ENCODE peak calls at places on chromosomes 13 and 19, in six cellular contexts. T, H, P, W, C and O are unnamed samples.

GRCh38 chr13:24097064-24097463 is 63.5 kb upstream of the SPATA13 start:
- DNase-seq in W (no peak), P (no peak), T (peak), H (peak), C (no peak), O (no peak)

GRCh38 chr19:40609561-40610395 is 8.6 kb downstream of the LTBP4 start:
- DNase-seq in H (no peak), T (peak), C (peak), P (peak), W (no peak), O (peak)

GRCh38 chr19:39310558-39311311 is 9.9 kb downstream of the LRFN1 start:
- DNase-seq in H (no peak), P (no peak), T (no peak), C (no peak), W (no peak), O (peak)

GRCh38 chr13:97057196-97057595 is 62.9 kb upstream of the OXGR1 start:
- DNase-seq in W (no peak), T (no peak), H (no peak), P (no peak), C (no peak), O (no peak)

GRCh38 chr19:44757735-44758505 is 9.4 kb downstream of the BCL3 start:
- DNase-seq in W (no peak), T (peak), H (peak), P (peak), C (peak), O (peak)

GRCh38 chr19:45076029-45076850 is at the start of gene ZNF296:
- DNase-seq in T (peak), H (no peak), C (peak), W (no peak), P (peak), O (peak)

GRCh38 chr13:40619479-40619814 is 47.0 kb downstream of the FOXO1 start:
- DNase-seq in P (no peak), T (no peak), W (no peak), H (no peak), C (peak), O (no peak)

GRCh38 chr19:5459360-5459759 is 4.1 kb downstream of the ZNRF4 start:
- DNase-seq in P (no peak), H (peak), W (no peak), T (no peak), C (no peak), O (no peak)

GRCh38 chr19:1076951-1077350 is 10.0 kb downstream of the ARHGAP45 start:
- DNase-seq in C (peak), T (no peak), H (no peak), P (no peak), W (no peak), O (no peak)

GRCh38 chr19:10184636-10185035 is 10.1 kb downstream of the DNMT1 start:
- DNase-seq in H (no peak), W (no peak), T (no peak), C (peak), P (no peak), O (no peak)

GRCh38 chr19:40921005-40921897 is 39.2 kb upstream of the CYP2A7 start:
- DNase-seq in W (no peak), H (no peak), C (no peak), T (peak), P (no peak), O (no peak)

GRCh38 chr13:103539265-103539664 is 473.0 kb upstream of the SLC10A2 start:
- DNase-seq in W (no peak), P (peak), C (no peak), T (no peak), H (no peak), O (peak)

GRCh38 chr13:71864094-71864980 is 2.7 kb downstream of the DACH1 start:
- DNase-seq in H (no peak), P (no peak), W (no peak), T (peak), C (no peak), O (peak)

GRCh38 chr19:10189631-10190425 is 4.9 kb downstream of the DNMT1 start:
- DNase-seq in P (no peak), T (no peak), W (no peak), C (no peak), H (peak), O (no peak)

GRCh38 chr13:79810671-79811070 is 329.7 kb downstream of the NDFIP2 start:
- DNase-seq in P (no peak), T (peak), W (no peak), H (peak), C (peak), O (no peak)

GRCh38 chr19:7417671-7418324 is 69.1 kb downstream of the ARHGEF18 start:
- DNase-seq in C (peak), T (peak), W (no peak), H (peak), P (no peak), O (no peak)

GRCh38 chr19:8212212-8212611 is 3.0 kb downstream of the CERS4 start:
- DNase-seq in C (no peak), H (no peak), W (no peak), P (no peak), T (no peak), O (no peak)

GRCh38 chr19:4036576-4037300 is 29.2 kb downstream of the PIAS4 start:
- DNase-seq in P (no peak), W (no peak), C (no peak), H (no peak), T (no peak), O (no peak)

GRCh38 chr19:55178781-55179569 is 1.1 kb downstream of the SYT5 start:
- DNase-seq in C (peak), P (peak), W (no peak), T (peak), H (peak), O (peak)

GRCh38 chr13:105660550-105660949 is 874.9 kb downstream of the EFNB2 start:
- DNase-seq in W (no peak), H (no peak), P (no peak), T (peak), C (no peak), O (no peak)

GRCh38 chr13:43786766-43787517 is at the start of gene ENOX1:
- DNase-seq in C (peak), P (peak), W (no peak), H (peak), T (peak), O (peak)

GRCh38 chr19:11684987-11685675 is 53.6 kb downstream of the ZNF823 start:
- DNase-seq in P (no peak), W (no peak), H (no peak), T (no peak), C (no peak), O (no peak)

GRCh38 chr19:32219881-32220552 is 125.4 kb upstream of the ZNF507 start:
- DNase-seq in P (no peak), H (no peak), T (no peak), C (no peak), W (no peak), O (no peak)
- H4K91ac ChIP-seq in P (no peak), H (no peak), T (no peak), C (no peak), W (no peak), O (no peak)

GRCh38 chr13:34779171-34779570 is 162.9 kb upstream of the NBEA start:
- DNase-seq in C (peak), T (no peak), H (no peak), P (no peak), W (no peak), O (no peak)
- H4K91ac ChIP-seq in C (no peak), T (no peak), H (no peak), P (no peak), W (no peak), O (no peak)

GRCh38 chr19:12733907-12734214 is 623 bp downstream of the TRIR start:
- DNase-seq in T (no peak), C (no peak), H (no peak), W (no peak), P (no peak), O (no peak)
- H4K91ac ChIP-seq in T (no peak), C (peak), H (peak), W (no peak), P (no peak), O (no peak)

DNA sequence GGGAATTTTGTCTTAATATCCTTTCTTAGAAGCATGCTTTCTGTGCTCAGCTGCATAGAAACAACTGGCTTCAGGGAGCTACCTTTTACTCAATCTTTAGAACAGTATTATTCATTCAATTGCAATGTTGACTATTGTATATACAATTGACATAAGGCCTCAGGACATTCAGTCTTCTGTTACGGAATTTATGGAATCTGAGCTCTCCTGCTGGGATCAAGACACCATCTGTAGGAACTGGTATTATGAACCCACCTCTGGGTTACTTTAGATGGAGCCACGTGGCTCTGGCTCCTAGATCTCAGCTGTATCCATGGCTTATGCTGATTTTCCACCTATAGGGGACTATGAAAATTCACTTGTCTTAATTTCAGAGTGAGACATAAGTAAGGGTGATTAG is 716.2 kb upstream of the GPC6 start:
- DNase-seq in P (no peak), W (no peak), C (peak), H (peak), T (peak), O (no peak)
- H4K91ac ChIP-seq in P (no peak), W (no peak), C (no peak), H (peak), T (no peak), O (no peak)

DNA sequence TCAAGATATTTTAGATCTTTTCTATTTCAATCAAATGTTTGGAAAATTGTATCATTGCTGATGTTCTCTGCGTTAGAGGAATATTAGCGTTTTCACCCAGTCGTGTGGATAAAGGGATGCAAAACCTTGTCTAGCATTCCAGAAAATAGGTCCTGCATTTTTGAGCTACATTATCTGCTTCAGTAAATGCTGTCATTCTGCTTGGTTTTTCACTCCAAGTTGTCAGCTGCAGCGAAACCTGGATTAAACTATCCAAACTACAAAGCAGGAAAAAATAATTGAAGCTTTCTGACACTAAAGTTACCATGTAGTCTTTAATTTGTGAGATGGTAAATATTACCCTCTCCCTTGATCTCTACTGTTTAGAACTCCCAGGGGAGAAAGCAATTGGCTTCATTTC is 1795.5 kb upstream of the PRR20A start:
- DNase-seq in P (no peak), T (no peak), C (no peak), W (no peak), H (no peak), O (no peak)
- H4K91ac ChIP-seq in P (no peak), T (no peak), C (no peak), W (no peak), H (no peak), O (no peak)

DNA sequence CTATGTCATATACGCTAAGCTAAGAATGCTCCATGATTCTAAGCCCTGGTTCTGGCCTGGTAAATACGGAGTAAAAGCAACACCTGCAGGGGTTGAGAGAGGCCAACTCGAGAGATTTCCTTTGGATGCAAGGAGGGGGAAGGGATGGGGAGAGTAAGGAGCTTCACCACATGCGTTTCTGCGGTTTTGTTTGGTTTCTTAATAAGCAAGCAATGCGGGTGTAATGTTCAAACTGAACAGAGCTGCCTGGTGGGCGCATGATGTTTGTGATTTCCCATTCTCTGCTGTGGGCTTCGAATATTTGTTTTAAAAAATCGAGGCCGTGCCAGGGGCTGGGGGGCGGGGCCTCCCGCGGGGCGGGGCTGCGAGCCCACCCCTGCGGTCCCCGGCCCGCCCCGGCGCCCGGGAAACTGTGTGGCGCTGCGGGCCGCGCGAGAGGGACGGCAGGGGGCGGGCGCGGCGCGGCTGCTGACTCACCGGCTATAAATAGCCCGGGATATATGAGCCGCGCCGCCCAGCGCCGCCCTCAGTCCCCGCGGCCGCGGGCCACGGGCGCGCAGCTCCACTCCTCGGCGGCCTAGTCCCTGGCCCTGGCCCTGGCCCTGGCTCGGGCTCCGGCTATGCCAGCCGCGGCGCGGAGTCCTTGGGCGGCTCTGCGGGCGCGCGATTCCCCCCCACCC is 5.1 kb downstream of the BBC3 start:
- DNase-seq in C (peak), T (peak), P (peak), H (peak), W (no peak), O (peak)
- H4K91ac ChIP-seq in C (peak), T (peak), P (no peak), H (peak), W (peak), O (no peak)

GRCh38 chr13:25839356-25839755 is 212.5 kb downstream of the SHISA2 start:
- DNase-seq in H (no peak), T (no peak), W (no peak), P (no peak), C (no peak), O (no peak)

GRCh38 chr13:25840931-25841330 is 210.9 kb downstream of the SHISA2 start:
- DNase-seq in W (no peak), H (no peak), P (no peak), C (no peak), T (no peak), O (no peak)

GRCh38 chr13:25843692-25844091 is 208.1 kb downstream of the SHISA2 start:
- DNase-seq in H (no peak), P (no peak), T (no peak), W (no peak), C (no peak), O (no peak)

GRCh38 chr13:25836709-25837316 is 215.0 kb downstream of the SHISA2 start:
- DNase-seq in C (no peak), P (no peak), T (no peak), W (no peak), H (no peak), O (no peak)

DNA sequence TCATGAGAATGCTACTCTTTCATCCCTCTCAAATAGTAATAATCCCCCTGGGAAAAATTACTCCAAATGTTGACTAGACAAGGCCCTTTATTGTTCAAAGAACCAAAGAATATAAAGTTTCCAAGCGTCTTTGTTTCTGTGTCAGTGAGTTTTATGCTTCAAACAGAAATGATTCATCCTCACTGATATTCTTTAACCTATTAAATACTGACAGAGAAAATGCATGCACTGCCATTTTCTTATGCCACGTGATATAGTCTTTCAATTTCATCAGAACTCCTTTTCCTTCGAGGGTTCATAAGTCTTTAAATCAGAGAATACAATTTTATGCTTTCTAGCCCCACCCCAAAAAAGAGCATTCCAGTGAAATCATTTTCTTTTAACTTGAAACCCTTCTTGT is 211.6 kb downstream of the SHISA2 start:
- DNase-seq in C (no peak), H (no peak), P (no peak), W (no peak), T (no peak), O (no peak)
- H4K91ac ChIP-seq in C (no peak), H (no peak), P (no peak), W (no peak), T (no peak), O (no peak)